ENCODE peak calls at places on chromosomes 12 and 14, in five cellular contexts. L is upper lobe of right lung, X is endothelial cell of umbilical vein, N is psoas muscle, B is heart right ventricle. C is an unnamed sample.

GRCh38 chr14:24838945-24839616 is 205.1 kb upstream of the GZMB start:
- DNase-seq in L (no peak), X (no peak), N (no peak), B (no peak), C (no peak)

GRCh38 chr14:100557658-100558057 is 29.6 kb downstream of the BEGAIN start:
- DNase-seq in L (no peak), X (no peak), N (no peak), B (no peak), C (no peak)

GRCh38 chr14:91352101-91352500 is 65.5 kb downstream of the CCDC88C start:
- DNase-seq in L (peak), X (no peak), N (peak), B (peak), C (no peak)

GRCh38 chr12:92802906-92803305 is 100.1 kb downstream of the PLEKHG7 start:
- DNase-seq in L (no peak), X (no peak), N (no peak), B (no peak), C (no peak)

GRCh38 chr14:57085801-57086200 is 182.9 kb downstream of the EXOC5 start:
- DNase-seq in L (no peak), X (no peak), N (no peak), B (no peak), C (no peak)

GRCh38 chr12:56338643-56339422 is at the start of gene IL23A:
- DNase-seq in L (no peak), X (peak), N (no peak), B (no peak), C (no peak)

GRCh38 chr12:27626239-27626638 is 70.0 kb upstream of the REP15 start:
- DNase-seq in L (no peak), X (no peak), N (no peak), B (no peak), C (no peak)

GRCh38 chr14:90788031-90788430 is 28.2 kb downstream of the TTC7B start:
- DNase-seq in L (peak), X (no peak), N (no peak), B (no peak), C (no peak)

GRCh38 chr12:114655934-114656697 is 27.9 kb downstream of the TBX3 start:
- DNase-seq in L (no peak), X (peak), N (no peak), B (no peak), C (no peak)

GRCh38 chr14:24095196-24096068 is 1.3 kb downstream of the PCK2 start:
- DNase-seq in L (peak), X (peak), N (peak), B (no peak), C (no peak)

GRCh38 chr14:92511472-92512247 is 1.9 kb upstream of the RIN3 start:
- DNase-seq in L (no peak), X (peak), N (no peak), B (no peak), C (no peak)

GRCh38 chr14:64762044-64763034 is 58.1 kb downstream of the PLEKHG3 start:
- DNase-seq in L (peak), X (peak), N (peak), B (peak), C (peak)

GRCh38 chr12:112908548-112908947 is 1.8 kb downstream of the OAS1 start:
- DNase-seq in L (no peak), X (no peak), N (no peak), B (no peak), C (no peak)

GRCh38 chr12:24681570-24681969 is 267.3 kb downstream of the BCAT1 start:
- DNase-seq in L (no peak), X (no peak), N (no peak), B (no peak), C (no peak)

GRCh38 chr14:53035336-53035735 is 84.5 kb upstream of the FERMT2 start:
- DNase-seq in L (no peak), X (no peak), N (no peak), B (no peak), C (no peak)

GRCh38 chr12:120468846-120469449 is 600 bp downstream of the SRSF9 start:
- DNase-seq in L (peak), X (peak), N (peak), B (peak), C (no peak)

GRCh38 chr12:10016881-10017280 is 6.5 kb downstream of the CLEC12B start:
- DNase-seq in L (no peak), X (peak), N (no peak), B (no peak), C (no peak)

GRCh38 chr14:58272589-58273372 is 25.6 kb upstream of the ARID4A start:
- DNase-seq in L (no peak), X (peak), N (no peak), B (no peak), C (no peak)

GRCh38 chr14:75879031-75879430 is 102.8 kb downstream of the TGFB3 start:
- DNase-seq in L (no peak), X (peak), N (no peak), B (no peak), C (no peak)

GRCh38 chr12:99212275-99212674 is 435.3 kb upstream of the GARIN6 start:
- DNase-seq in L (no peak), X (no peak), N (no peak), B (no peak), C (no peak)

GRCh38 chr12:113200016-113200797 is 14.7 kb downstream of the RITA1 start:
- DNase-seq in L (no peak), X (no peak), N (no peak), B (no peak), C (peak)

GRCh38 chr14:104972301-104973211 is 5.6 kb downstream of the AHNAK2 start:
- DNase-seq in L (peak), X (peak), N (peak), B (peak), C (peak)

GRCh38 chr12:92987362-92987761 is 58.3 kb upstream of the EEA1 start:
- DNase-seq in L (no peak), X (peak), N (no peak), B (no peak), C (no peak)

GRCh38 chr14:61574514-61574807 is 120.9 kb upstream of the HIF1A start:
- DNase-seq in L (no peak), X (no peak), N (no peak), B (no peak), C (no peak)

GRCh38 chr12:62919827-62920226 is 15.1 kb downstream of the PPM1H start:
- DNase-seq in L (no peak), X (peak), N (no peak), B (no peak), C (no peak)

GRCh38 chr14:52013984-52014600 is 24.7 kb downstream of the RTRAF start:
- DNase-seq in L (no peak), X (no peak), N (no peak), B (no peak), C (no peak)

GRCh38 chr14:47277703-47278102 is 397.7 kb downstream of the MDGA2 start:
- DNase-seq in L (no peak), X (peak), N (no peak), B (no peak), C (no peak)

GRCh38 chr12:13454991-13455696 is 258.6 kb downstream of the EMP1 start:
- DNase-seq in L (no peak), X (no peak), N (no peak), B (no peak), C (no peak)

GRCh38 chr14:21256539-21257394 is 12.5 kb downstream of the HNRNPC start:
- DNase-seq in L (no peak), X (no peak), N (no peak), B (no peak), C (no peak)

GRCh38 chr12:104686196-104686595 is 229.4 kb downstream of the CHST11 start:
- DNase-seq in L (no peak), X (peak), N (no peak), B (no peak), C (no peak)

GRCh38 chr12:122182887-122183587 is at the start of gene LRRC43:
- DNase-seq in L (peak), X (peak), N (peak), B (peak), C (peak)

GRCh38 chr12:94242871-94243270 is 94.5 kb downstream of the PLXNC1 start:
- DNase-seq in L (no peak), X (no peak), N (no peak), B (no peak), C (no peak)

GRCh38 chr12:75781532-75782046 is 250.0 kb downstream of the PHLDA1 start:
- DNase-seq in L (no peak), X (peak), N (no peak), B (no peak), C (no peak)

GRCh38 chr14:67241416-67242362 is at the start of gene PALS1:
- DNase-seq in L (no peak), X (peak), N (no peak), B (no peak), C (peak)

GRCh38 chr14:73008501-73008900 is 18.4 kb downstream of the ZFYVE1 start:
- DNase-seq in L (no peak), X (no peak), N (no peak), B (no peak), C (no peak)

GRCh38 chr14:60807971-60808370 is 73.4 kb downstream of the MNAT1 start:
- DNase-seq in L (no peak), X (peak), N (no peak), B (no peak), C (no peak)

GRCh38 chr14:104786091-104786586 is 9.4 kb downstream of the AKT1 start:
- DNase-seq in L (peak), X (no peak), N (no peak), B (peak), C (peak)

GRCh38 chr12:109839444-109839843 is 6.2 kb upstream of the TRPV4 start:
- DNase-seq in L (no peak), X (no peak), N (no peak), B (no peak), C (no peak)
- H3K27ac ChIP-seq in L (no peak), X (no peak), N (no peak), B (no peak), C (no peak)

GRCh38 chr12:19153396-19153795 is 23.9 kb downstream of the PLEKHA5 start:
- DNase-seq in L (no peak), X (no peak), N (no peak), B (no peak), C (no peak)
- H3K27ac ChIP-seq in L (no peak), X (no peak), N (no peak), B (peak), C (no peak)

GRCh38 chr12:46388427-46388992 is 15.9 kb upstream of the SLC38A2 start:
- DNase-seq in L (no peak), X (peak), N (no peak), B (no peak), C (no peak)

GRCh38 chr12:46389130-46389616 is 16.6 kb upstream of the SLC38A2 start:
- DNase-seq in L (no peak), X (peak), N (no peak), B (no peak), C (no peak)

GRCh38 chr12:46390881-46391280 is 18.3 kb upstream of the SLC38A2 start:
- DNase-seq in L (no peak), X (peak), N (no peak), B (no peak), C (no peak)

GRCh38 chr12:46391630-46392029 is 19.1 kb upstream of the SLC38A2 start:
- DNase-seq in L (no peak), X (no peak), N (no peak), B (no peak), C (no peak)

DNA sequence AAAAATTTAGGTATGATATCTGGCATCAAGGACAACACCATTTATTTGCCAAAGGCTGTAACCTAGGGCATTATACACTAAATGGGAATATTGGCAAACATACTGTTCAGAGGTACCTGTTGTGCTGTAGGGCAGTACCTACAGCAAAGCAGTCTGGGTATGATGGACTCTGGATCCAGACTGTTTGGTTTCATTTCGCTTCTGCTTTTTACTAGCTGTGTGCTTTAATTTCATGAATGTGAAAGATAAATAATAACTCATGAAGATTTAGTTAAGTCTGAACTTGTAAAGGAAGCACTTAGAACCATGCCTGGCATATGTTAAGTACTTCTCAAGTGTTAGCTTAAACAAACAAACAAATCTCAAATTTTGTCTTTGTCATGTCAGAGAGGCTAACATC is 17.7 kb upstream of the SLC38A2 start:
- DNase-seq in L (no peak), X (no peak), N (no peak), B (no peak), C (no peak)
- H3K27ac ChIP-seq in L (peak), X (peak), N (no peak), B (no peak), C (no peak)

DNA sequence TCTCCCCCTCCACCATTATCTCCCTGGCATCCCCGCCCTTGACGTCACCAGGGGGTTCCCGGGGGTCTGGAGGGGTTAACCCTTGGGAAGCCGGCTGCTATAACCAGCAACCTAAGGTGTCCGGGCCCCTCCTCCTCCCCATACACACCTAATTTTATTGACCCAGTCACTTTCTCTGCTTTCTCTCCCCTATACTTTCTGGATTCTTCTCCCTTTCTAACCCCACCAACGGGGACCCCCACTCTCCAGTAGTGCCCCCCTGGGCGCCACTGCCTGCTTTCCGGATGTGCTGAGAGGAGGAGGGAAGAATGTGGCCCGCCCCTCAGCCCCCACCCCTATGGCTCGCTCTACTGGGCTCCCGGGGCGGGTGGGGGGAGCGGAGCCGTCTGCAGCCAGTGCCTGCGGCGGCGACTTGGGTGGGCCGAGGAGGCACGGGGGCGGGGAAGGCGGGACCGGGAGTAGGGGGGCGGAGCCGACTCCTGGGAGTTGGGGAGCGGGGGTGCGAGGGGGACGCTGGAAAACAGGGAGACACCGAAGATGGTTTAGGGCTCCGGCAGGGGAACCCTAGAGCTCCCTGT is 1.8 kb downstream of the GLI1 start:
- DNase-seq in L (peak), X (peak), N (peak), B (peak), C (no peak)
- H3K27ac ChIP-seq in L (no peak), X (no peak), N (no peak), B (peak), C (no peak)

DNA sequence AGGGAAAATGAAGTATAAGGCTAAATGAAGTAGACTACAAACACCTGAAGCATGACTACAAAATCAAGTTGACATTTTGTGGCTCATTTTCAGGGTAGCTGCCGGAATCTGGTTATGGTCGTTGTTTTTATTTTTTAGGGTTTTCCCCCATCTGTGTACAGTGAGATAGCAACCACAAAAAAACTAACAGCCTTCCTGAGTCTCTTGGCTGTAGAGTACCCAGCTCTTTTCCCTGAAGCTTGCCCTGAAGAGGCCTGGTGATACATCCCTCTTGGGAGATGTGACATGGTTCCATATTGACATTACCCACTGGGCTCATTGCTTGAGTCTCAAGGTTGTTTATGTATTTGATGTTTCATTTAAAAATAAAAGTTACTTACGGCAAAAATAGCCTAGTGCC is 424.0 kb downstream of the ZFP36L1 start:
- DNase-seq in L (no peak), X (no peak), N (no peak), B (no peak), C (no peak)
- H3K27ac ChIP-seq in L (peak), X (no peak), N (no peak), B (no peak), C (no peak)

GRCh38 chr14:34711808-34712712 is 2.3 kb downstream of the CFL2 start:
- DNase-seq in L (no peak), X (no peak), N (no peak), B (no peak), C (no peak)
- H3K27ac ChIP-seq in L (no peak), X (no peak), N (peak), B (peak), C (no peak)

GRCh38 chr14:33774161-33774560 is 176.7 kb downstream of the EGLN3 start:
- DNase-seq in L (no peak), X (no peak), N (no peak), B (no peak), C (no peak)

GRCh38 chr14:33774866-33775519 is 175.9 kb downstream of the EGLN3 start:
- DNase-seq in L (no peak), X (peak), N (no peak), B (no peak), C (no peak)

GRCh38 chr14:33777651-33778050 is 173.2 kb downstream of the EGLN3 start:
- DNase-seq in L (no peak), X (no peak), N (no peak), B (no peak), C (no peak)

GRCh38 chr14:33780035-33780434 is 170.8 kb downstream of the EGLN3 start:
- DNase-seq in L (no peak), X (no peak), N (no peak), B (no peak), C (no peak)

DNA sequence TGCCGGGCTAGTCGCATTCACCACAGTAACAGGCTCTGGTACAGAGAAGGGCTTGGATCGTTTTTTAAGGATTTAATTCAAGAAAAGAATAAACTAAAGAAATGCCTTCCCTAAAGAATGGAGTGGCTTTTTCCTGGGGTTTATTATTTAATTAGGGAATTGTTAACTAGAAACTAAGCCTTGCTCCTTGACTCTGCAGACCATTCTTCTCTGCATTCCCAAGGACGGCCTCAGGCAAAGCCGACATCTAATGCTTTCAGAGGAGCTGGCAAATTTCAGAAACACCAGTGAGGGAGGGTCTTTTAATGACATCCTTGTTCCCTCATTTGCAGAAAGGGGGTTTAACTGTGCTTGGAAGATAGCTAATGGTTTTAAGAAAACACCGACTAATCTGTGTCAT is 174.0 kb downstream of the EGLN3 start:
- DNase-seq in L (no peak), X (no peak), N (no peak), B (no peak), C (no peak)
- H3K27ac ChIP-seq in L (no peak), X (no peak), N (no peak), B (no peak), C (no peak)

DNA sequence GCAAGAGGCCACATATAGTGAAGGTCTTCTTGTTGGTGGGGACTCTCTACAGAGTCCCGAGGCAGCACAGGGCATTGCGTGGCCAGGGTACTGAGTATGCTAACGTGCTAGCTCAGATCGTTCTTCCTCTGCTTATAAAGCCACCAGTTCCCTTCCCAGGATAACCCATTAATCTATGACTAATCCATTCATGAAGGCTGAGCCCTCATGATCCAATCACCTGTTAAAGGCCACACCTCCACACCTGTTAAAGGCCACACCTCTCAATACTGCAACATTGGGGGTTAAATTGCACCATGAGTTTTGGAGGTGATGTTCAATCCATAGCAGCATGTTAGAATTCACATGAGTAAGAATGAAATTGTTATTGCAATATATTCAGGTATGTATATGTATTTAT is 12.8 kb upstream of the YARS2 start:
- DNase-seq in L (no peak), X (no peak), N (no peak), B (no peak), C (no peak)
- H3K27ac ChIP-seq in L (no peak), X (no peak), N (no peak), B (no peak), C (no peak)

GRCh38 chr14:55336161-55336560 is 64.9 kb downstream of the FBXO34 start:
- DNase-seq in L (no peak), X (peak), N (no peak), B (no peak), C (no peak)

GRCh38 chr14:55333785-55334485 is 62.7 kb downstream of the FBXO34 start:
- DNase-seq in L (no peak), X (peak), N (no peak), B (no peak), C (no peak)

GRCh38 chr14:55336691-55337090 is 65.5 kb downstream of the FBXO34 start:
- DNase-seq in L (no peak), X (no peak), N (no peak), B (no peak), C (no peak)

GRCh38 chr14:55329999-55330710 is 58.9 kb downstream of the FBXO34 start:
- DNase-seq in L (no peak), X (no peak), N (no peak), B (no peak), C (no peak)

GRCh38 chr14:55332654-55333570 is 61.7 kb downstream of the FBXO34 start:
- DNase-seq in L (no peak), X (no peak), N (no peak), B (no peak), C (no peak)
- H3K27ac ChIP-seq in L (peak), X (no peak), N (peak), B (no peak), C (no peak)

C was measured in pancreas.